ENCODE peak calls at places on chromosomes 7 and 10, in four cellular contexts. W is pancreas, M is choroid plexus epithelial cell, N is BJ. D is an unnamed sample.

GRCh38 chr7:25359471-25360059 is 131.3 kb upstream of the NPVF start:
- DNase-seq in W (no peak), M (no peak), N (no peak), D (peak)

GRCh38 chr10:35184527-35185171 is 58.0 kb downstream of the CREM start:
- DNase-seq in W (no peak), M (no peak), N (no peak), D (no peak)

GRCh38 chr7:156524737-156525597 is 115.6 kb upstream of the RNF32 start:
- DNase-seq in W (no peak), M (no peak), N (no peak), D (no peak)

GRCh38 chr7:100859856-100860255 is 7.3 kb upstream of the TRIP6 start:
- DNase-seq in W (no peak), M (no peak), N (no peak), D (no peak)

GRCh38 chr10:131166486-131166885 is 145.0 kb downstream of the TCERG1L start:
- DNase-seq in W (no peak), M (no peak), N (no peak), D (no peak)

GRCh38 chr7:41969713-41970112 is 266.8 kb upstream of the INHBA start:
- DNase-seq in W (no peak), M (no peak), N (no peak), D (no peak)

GRCh38 chr7:1343551-1343950 is 110.9 kb downstream of the UNCX start:
- DNase-seq in W (peak), M (no peak), N (no peak), D (no peak)

GRCh38 chr10:4013651-4014085 is 228.7 kb upstream of the KLF6 start:
- DNase-seq in W (no peak), M (no peak), N (no peak), D (no peak)

GRCh38 chr7:111788426-111788825 is 226.1 kb upstream of the IMMP2L start:
- DNase-seq in W (no peak), M (peak), N (no peak), D (no peak)

GRCh38 chr10:5565671-5566581 is 41.2 kb downstream of the CALML3 start:
- DNase-seq in W (no peak), M (no peak), N (peak), D (no peak)

GRCh38 chr10:75229961-75230360 is 5.8 kb downstream of the COMTD1 start:
- DNase-seq in W (no peak), M (peak), N (no peak), D (peak)

GRCh38 chr10:90801608-90802007 is 56.2 kb downstream of the HTR7 start:
- DNase-seq in W (no peak), M (no peak), N (no peak), D (no peak)

GRCh38 chr7:47940482-47941001 is 7.7 kb downstream of the PKD1L1 start:
- DNase-seq in W (no peak), M (peak), N (peak), D (peak)

GRCh38 chr10:15436696-15437095 is 65.6 kb upstream of the FAM171A1 start:
- DNase-seq in W (no peak), M (peak), N (no peak), D (peak)

GRCh38 chr10:953836-954235 is 22.3 kb upstream of the LARP4B start:
- DNase-seq in W (no peak), M (no peak), N (no peak), D (no peak)

GRCh38 chr7:66921918-66922486 is 977 bp downstream of the TMEM248 start:
- DNase-seq in W (no peak), M (peak), N (no peak), D (no peak)

GRCh38 chr10:35588836-35589235 is 16.3 kb upstream of the GJD4 start:
- DNase-seq in W (no peak), M (no peak), N (no peak), D (no peak)

GRCh38 chr7:78794101-78794500 is 659.4 kb downstream of the MAGI2 start:
- DNase-seq in W (no peak), M (peak), N (no peak), D (no peak)

GRCh38 chr7:20642171-20642570 is 26.7 kb downstream of the ABCB5 start:
- DNase-seq in W (no peak), M (no peak), N (peak), D (peak)

GRCh38 chr10:3774814-3775670 is 10.0 kb downstream of the KLF6 start:
- DNase-seq in W (no peak), M (peak), N (no peak), D (peak)

GRCh38 chr10:42781893-42782445 is 626 bp upstream of the BMS1 start:
- DNase-seq in W (no peak), M (peak), N (no peak), D (no peak)

GRCh38 chr7:106165328-106165727 is 53.2 kb upstream of the SYPL1 start:
- DNase-seq in W (no peak), M (peak), N (no peak), D (peak)

GRCh38 chr10:12606461-12606860 is 257.1 kb downstream of the CAMK1D start:
- DNase-seq in W (no peak), M (no peak), N (no peak), D (no peak)

GRCh38 chr10:131858118-131858515 is 42.7 kb upstream of the PPP2R2D start:
- DNase-seq in W (no peak), M (no peak), N (no peak), D (no peak)

GRCh38 chr10:99676435-99676834 is 17.1 kb downstream of the ENTPD7 start:
- DNase-seq in W (no peak), M (peak), N (peak), D (peak)

DNA sequence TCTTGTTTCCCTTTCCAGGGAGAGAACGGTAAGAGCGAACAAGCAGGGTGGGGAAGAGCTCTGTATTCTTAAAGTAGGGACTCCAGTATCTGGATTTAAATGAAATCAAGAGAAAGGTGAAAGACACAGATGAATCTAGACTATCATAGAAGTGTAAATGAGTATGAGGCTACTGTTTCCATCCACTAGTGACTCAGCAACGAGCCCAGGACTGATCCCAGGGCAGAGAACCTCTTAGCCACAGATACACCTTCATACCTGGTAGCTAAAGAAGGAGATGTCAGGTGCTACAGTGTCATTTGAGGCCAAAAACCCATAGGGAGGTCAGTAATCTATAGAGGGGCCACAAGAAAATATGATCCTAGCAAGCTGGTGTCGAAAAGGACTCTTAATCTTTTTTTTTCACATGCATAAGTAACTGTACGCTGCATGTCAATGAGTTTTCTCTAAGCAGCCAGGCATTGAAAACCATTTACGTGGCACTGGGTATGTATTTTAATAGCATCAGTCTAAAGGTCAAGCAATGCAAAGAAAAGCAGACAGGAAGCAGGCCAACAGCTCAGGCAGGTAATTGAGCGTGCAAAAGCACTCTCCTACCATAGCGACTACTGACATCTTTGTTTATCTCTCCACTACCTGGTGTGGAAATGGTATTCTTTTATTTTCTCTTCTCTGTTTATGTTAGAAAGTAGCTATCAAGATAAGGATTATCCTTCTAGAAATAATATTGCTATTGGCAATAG is 91.5 kb upstream of the EGR2 start:
- DNase-seq in W (no peak), M (no peak), N (no peak), D (no peak)
- H3K4me3 ChIP-seq in W (no peak), M (no peak), N (no peak), D (no peak)

DNA sequence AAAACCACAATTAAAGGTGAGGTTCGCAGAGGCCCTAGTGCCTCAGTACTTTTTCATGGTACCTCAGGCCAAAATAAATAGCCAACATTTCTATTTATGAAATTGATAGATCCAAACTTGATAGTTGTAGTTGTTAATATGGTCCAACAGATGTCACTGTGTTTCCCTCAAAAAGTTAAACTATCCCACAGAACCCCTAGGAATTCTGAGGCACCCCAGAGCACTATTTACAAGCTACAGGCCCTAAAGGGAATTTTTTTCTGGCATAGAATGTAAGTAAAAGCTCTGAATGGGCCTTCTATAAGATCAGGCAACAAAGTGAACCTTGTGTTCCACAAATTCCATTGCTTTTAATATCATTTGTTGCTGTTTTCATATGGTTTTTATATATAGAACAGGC is 3.8 kb upstream of the ARL4A start:
- DNase-seq in W (no peak), M (peak), N (no peak), D (peak)
- TF ChIP-seq CTCF in W (no peak), M (peak), N (peak), D (peak)

GRCh38 chr7:139523988-139524815 is 717 bp downstream of the CLEC2L start:
- DNase-seq in W (no peak), M (no peak), N (no peak), D (no peak)
- H3K4me3 ChIP-seq in W (no peak), M (peak), N (no peak), D (no peak)

DNA sequence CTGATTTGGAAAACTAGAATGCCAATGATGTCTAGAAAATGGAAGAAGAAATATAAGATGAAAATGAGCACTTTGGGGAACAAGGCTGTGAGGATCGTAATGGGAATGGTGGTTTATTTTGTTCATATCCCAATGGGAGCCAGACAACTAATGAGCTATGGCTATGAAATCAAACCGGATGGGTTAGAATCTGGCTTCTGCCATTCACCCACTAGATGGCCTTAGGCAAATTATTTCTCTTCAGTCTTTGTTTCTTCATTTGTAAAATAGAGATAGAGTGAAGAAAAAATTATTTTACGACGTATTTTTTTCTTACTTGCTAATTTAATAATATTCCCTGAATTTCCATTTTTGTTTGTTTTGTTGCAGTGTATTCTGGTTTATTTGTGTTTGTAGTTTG is 572.1 kb upstream of the IGFBP3 start:
- DNase-seq in W (no peak), M (peak), N (no peak), D (no peak)
- TF ChIP-seq CTCF in W (no peak), M (peak), N (no peak), D (peak)

DNA sequence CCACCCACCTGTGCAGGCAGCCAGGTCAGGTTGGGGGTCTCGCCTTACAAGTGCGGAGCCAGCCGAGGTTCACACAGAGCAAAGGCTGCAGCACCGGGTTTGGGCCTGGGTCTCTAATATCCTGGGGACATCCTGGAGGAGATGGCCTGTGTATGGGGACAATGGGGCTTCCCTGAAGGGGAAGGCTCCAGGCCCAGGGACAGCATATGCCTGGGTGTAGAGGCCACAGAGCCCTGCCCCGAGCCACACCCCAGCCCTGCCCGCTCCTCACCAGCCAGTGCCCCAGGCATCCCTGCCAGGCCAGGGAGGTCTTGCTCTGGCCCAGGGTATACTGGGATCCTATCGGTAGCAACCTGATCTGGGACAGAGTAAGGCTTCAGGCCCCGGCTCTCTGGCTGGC is 9.1 kb downstream of the TTYH3 start:
- DNase-seq in W (peak), M (no peak), N (no peak), D (no peak)
- H3K4me3 ChIP-seq in W (no peak), M (no peak), N (no peak), D (no peak)